ENCODE peak calls at places on chromosomes 1 and 21, in six cellular contexts. A is heart left ventricle, J is neural crest cell, B is stomach, T is GM13976, Q is cardiac fibroblast. R is an unnamed sample.

GRCh38 chr1:42240964-42241755 is 76.6 kb upstream of the GUCA2A start:
- DNase-seq in Q (peak), T (no peak), A (no peak), B (no peak), J (no peak), R (no peak)

GRCh38 chr1:91617242-91617837 is 116.7 kb downstream of the CDC7 start:
- DNase-seq in T (no peak), Q (no peak), A (peak), B (no peak), J (no peak), R (no peak)

GRCh38 chr1:86860020-86860419 is 53.9 kb downstream of the SELENOF start:
- DNase-seq in Q (no peak), J (no peak), T (no peak), A (no peak), B (no peak), R (no peak)

GRCh38 chr1:66395202-66396061 is 138.5 kb upstream of the SGIP1 start:
- DNase-seq in B (no peak), T (no peak), Q (peak), J (no peak), A (peak), R (no peak)

GRCh38 chr1:223831755-223832636 is 13.8 kb downstream of the TP53BP2 start:
- DNase-seq in B (no peak), T (no peak), J (no peak), Q (peak), A (no peak), R (no peak)

GRCh38 chr1:83763281-83764095 is 235.4 kb downstream of the TTLL7 start:
- DNase-seq in T (no peak), Q (no peak), B (no peak), J (no peak), A (no peak), R (no peak)

GRCh38 chr1:235253219-235253640 is 74.7 kb downstream of the ARID4B start:
- DNase-seq in J (peak), Q (peak), B (peak), A (peak), T (peak), R (peak)

GRCh38 chr1:154736840-154737239 is 128.9 kb upstream of the ADAR start:
- DNase-seq in Q (peak), A (no peak), J (no peak), T (no peak), B (no peak), R (no peak)

GRCh38 chr1:209873067-209873810 is 45.5 kb downstream of the UTP25 start:
- DNase-seq in A (no peak), T (no peak), B (no peak), J (no peak), Q (peak), R (no peak)

GRCh38 chr1:200231787-200232222 is 178.0 kb downstream of the ZNF281 start:
- DNase-seq in B (no peak), Q (no peak), J (no peak), T (no peak), A (no peak), R (no peak)

GRCh38 chr1:184982002-184982954 is 8.0 kb upstream of the NIBAN1 start:
- DNase-seq in T (peak), J (peak), A (peak), B (peak), Q (peak), R (peak)

GRCh38 chr1:6970256-6970655 is 185.0 kb downstream of the CAMTA1 start:
- DNase-seq in T (no peak), A (no peak), J (no peak), Q (no peak), B (no peak), R (no peak)

GRCh38 chr1:56194911-56195310 is 384.5 kb downstream of the PLPP3 start:
- DNase-seq in Q (peak), T (no peak), A (no peak), B (no peak), J (no peak), R (no peak)

GRCh38 chr21:25970254-25970930 is 200.2 kb downstream of the APP start:
- DNase-seq in T (no peak), A (peak), Q (peak), J (no peak), B (no peak), R (no peak)

GRCh38 chr1:27726173-27726793 is 522 bp downstream of the FAM76A start:
- DNase-seq in T (peak), J (peak), B (peak), Q (peak), A (peak), R (peak)

GRCh38 chr1:83102630-83103071 is 896.3 kb downstream of the TTLL7 start:
- DNase-seq in Q (no peak), A (no peak), B (no peak), T (no peak), J (no peak), R (no peak)

GRCh38 chr21:35664683-35665082 is 395.6 kb downstream of the SETD4 start:
- DNase-seq in A (no peak), B (no peak), J (no peak), Q (no peak), T (peak), R (peak)

GRCh38 chr1:183783896-183784637 is 20.9 kb upstream of the RGL1 start:
- DNase-seq in B (peak), J (no peak), T (no peak), A (peak), Q (peak), R (no peak)

GRCh38 chr1:61083014-61083798 is 845 bp downstream of the NFIA start:
- DNase-seq in A (peak), J (no peak), B (peak), Q (peak), T (no peak), R (peak)

GRCh38 chr1:98296681-98297080 is 364.8 kb upstream of the SNX7 start:
- DNase-seq in Q (no peak), B (no peak), J (no peak), T (no peak), A (no peak), R (no peak)

GRCh38 chr1:4837752-4838151 is 183.3 kb downstream of the AJAP1 start:
- DNase-seq in A (no peak), Q (no peak), T (no peak), J (no peak), B (no peak), R (no peak)

GRCh38 chr1:163055005-163055404 is 14.2 kb upstream of the RGS4 start:
- DNase-seq in A (no peak), J (no peak), Q (no peak), B (no peak), T (no peak), R (no peak)

GRCh38 chr1:248813546-248813945 is 12.2 kb downstream of the SH3BP5L start:
- DNase-seq in Q (no peak), T (no peak), B (no peak), J (no peak), A (no peak), R (no peak)

GRCh38 chr1:11768821-11769220 is 6.8 kb downstream of the C1orf167 start:
- DNase-seq in A (no peak), J (no peak), Q (no peak), B (no peak), T (no peak), R (no peak)

GRCh38 chr1:211485480-211485857 is 6.5 kb downstream of the RD3 start:
- DNase-seq in A (peak), J (no peak), B (no peak), T (no peak), Q (no peak), R (no peak)

GRCh38 chr1:91828583-91829281 is 57.2 kb downstream of the TGFBR3 start:
- DNase-seq in Q (no peak), A (no peak), T (no peak), B (no peak), J (no peak), R (no peak)

GRCh38 chr1:3292868-3293562 is 161.4 kb upstream of the ARHGEF16 start:
- DNase-seq in B (no peak), A (no peak), T (no peak), Q (no peak), J (no peak), R (no peak)

GRCh38 chr1:3295846-3296245 is 158.6 kb upstream of the ARHGEF16 start:
- DNase-seq in B (no peak), J (no peak), A (no peak), Q (no peak), T (no peak), R (no peak)

GRCh38 chr1:3292051-3292722 is 162.3 kb upstream of the ARHGEF16 start:
- DNase-seq in J (no peak), B (no peak), Q (no peak), A (peak), T (no peak), R (no peak)

GRCh38 chr1:3294450-3294849 is 160.0 kb upstream of the ARHGEF16 start:
- DNase-seq in T (no peak), J (no peak), Q (no peak), B (no peak), A (no peak), R (no peak)

GRCh38 chr1:3293563-3294080 is 160.8 kb upstream of the ARHGEF16 start:
- DNase-seq in J (no peak), A (no peak), T (no peak), B (no peak), Q (no peak), R (no peak)
- TF ChIP-seq CTCF in J (no peak), A (no peak), T (no peak), B (no peak), Q (no peak), R (no peak)

GRCh38 chr21:39712976-39713375 is 32.0 kb upstream of the IGSF5 start:
- DNase-seq in A (no peak), Q (no peak), T (no peak), B (no peak), J (no peak), R (no peak)
- TF ChIP-seq CTCF in A (no peak), Q (no peak), T (no peak), B (no peak), J (peak), R (no peak)

GRCh38 chr21:14725219-14725618 is 179.1 kb upstream of the SAMSN1 start:
- DNase-seq in Q (no peak), J (no peak), A (no peak), T (no peak), B (no peak), R (no peak)

GRCh38 chr21:14718957-14719356 is 172.8 kb upstream of the SAMSN1 start:
- DNase-seq in Q (no peak), A (no peak), T (no peak), B (no peak), J (no peak), R (no peak)

DNA sequence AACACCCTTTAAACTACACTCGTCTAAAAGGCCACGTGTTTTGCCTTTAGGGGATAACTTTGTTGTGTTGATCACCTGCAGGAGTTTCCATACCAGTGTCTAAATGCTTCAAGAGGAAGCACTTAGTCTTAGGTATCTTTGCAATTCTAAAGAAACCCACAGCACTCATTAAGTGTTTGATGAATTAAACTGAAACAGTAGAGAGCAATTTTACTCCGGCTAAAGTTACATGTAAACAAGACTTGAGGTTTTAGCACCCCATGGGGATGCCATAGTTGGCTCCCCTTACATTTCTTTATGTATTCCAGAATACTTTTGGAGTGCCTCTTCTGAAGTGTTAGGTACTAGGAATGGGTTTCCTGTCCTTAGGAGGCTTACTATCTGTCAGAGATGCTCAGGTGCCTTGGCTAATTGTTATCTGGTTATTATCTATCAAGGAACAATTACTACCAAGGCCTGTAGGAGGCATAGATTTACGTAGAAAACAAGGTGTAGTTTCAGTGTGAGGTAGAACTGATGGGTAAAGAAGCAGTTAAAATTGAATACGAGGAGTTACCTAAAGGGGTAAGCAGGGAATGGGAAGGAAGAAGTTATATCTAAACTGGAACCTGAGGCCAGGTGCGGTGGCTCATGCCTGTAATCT is 176.8 kb upstream of the SAMSN1 start:
- DNase-seq in J (no peak), Q (no peak), B (no peak), T (no peak), A (no peak), R (no peak)
- TF ChIP-seq CTCF in J (no peak), Q (no peak), B (no peak), T (no peak), A (no peak), R (no peak)

DNA sequence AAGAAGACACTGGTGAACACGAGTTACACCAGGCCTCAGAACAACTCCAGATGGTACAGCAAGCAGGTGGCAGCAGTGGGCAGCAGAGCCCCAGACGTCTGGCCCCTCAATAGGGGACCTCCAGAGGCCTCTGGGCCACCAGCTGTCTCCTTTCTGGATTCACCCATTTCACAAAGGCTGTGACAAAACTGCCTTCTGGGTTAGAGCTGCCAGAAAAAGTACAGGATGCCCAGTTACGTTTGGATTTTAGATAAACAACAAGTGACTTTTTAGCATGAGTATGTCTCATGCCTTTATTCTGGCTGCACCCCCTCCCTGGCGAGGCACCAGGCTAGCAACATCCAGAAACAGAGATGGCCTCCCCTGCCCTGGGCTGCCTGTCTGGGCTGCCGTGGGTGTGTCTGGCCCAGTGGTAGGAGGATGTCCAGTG is 30.1 kb downstream of the ITPKB start:
- DNase-seq in A (no peak), B (no peak), Q (no peak), T (no peak), J (no peak), R (no peak)
- TF ChIP-seq CTCF in A (no peak), B (no peak), Q (no peak), T (no peak), J (no peak), R (no peak)

GRCh38 chr21:38888956-38889605 is 83.4 kb downstream of the ETS2 start:
- DNase-seq in B (no peak), J (no peak), A (no peak), Q (no peak), T (no peak), R (no peak)
- TF ChIP-seq CTCF in B (no peak), J (no peak), A (no peak), Q (no peak), T (no peak), R (no peak)

DNA sequence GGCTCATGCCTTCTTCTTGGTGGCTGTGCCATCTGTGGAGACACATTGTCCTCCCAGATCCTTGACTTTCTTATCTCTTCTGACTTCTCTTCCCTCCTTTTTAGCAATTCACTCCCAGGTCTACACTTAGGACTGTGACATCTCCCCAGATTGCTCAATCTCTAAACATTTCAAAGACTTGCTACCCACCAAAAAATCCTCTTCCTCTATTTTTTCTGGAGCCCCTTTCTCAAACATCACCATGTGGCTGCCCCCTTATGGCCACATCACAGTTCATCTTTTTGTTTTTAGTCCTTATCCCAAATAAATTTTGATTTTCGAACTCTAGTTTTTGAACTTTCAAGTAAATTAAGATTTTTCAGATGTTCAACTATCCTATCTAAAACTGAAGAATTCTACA is 148.6 kb upstream of the HOOK1 start:
- DNase-seq in T (no peak), Q (no peak), B (no peak), A (no peak), J (no peak), R (no peak)
- TF ChIP-seq CTCF in T (no peak), Q (peak), B (no peak), A (no peak), J (no peak), R (peak)

GRCh38 chr1:182720465-182720864 is 36.1 kb upstream of the RGS8 start:
- DNase-seq in Q (peak), J (no peak), A (no peak), T (no peak), B (no peak), R (no peak)
- TF ChIP-seq CTCF in Q (peak), J (peak), A (no peak), T (no peak), B (no peak), R (no peak)

DNA sequence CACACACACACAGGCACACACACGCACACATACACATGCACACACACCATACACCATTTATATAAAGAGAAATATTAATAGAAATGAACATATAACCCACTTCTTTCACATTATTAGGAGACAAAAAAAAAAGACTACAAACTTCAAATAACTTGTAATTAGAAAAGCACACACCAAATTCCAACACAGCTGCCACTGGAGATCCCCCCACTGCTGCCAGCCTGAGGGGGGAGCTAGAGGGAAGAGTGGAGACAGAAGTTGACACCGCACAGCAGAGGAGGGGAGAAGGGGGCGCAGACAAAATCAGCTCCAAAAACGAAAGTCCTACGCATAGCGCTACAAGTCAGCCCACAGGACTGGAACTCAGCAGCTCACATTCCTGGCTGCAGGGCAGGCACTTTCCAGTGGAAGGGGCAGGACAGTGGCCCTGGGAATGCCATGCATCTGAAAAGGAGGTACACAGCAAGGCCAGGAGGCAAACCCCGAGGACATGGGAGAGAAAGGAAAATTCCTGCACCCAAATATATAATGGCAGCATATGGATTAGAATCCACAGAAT is 36.5 kb downstream of the LGALS8 start:
- DNase-seq in B (no peak), J (no peak), T (no peak), Q (no peak), A (no peak), R (no peak)
- TF ChIP-seq CTCF in B (no peak), J (no peak), T (no peak), Q (peak), A (no peak), R (no peak)

DNA sequence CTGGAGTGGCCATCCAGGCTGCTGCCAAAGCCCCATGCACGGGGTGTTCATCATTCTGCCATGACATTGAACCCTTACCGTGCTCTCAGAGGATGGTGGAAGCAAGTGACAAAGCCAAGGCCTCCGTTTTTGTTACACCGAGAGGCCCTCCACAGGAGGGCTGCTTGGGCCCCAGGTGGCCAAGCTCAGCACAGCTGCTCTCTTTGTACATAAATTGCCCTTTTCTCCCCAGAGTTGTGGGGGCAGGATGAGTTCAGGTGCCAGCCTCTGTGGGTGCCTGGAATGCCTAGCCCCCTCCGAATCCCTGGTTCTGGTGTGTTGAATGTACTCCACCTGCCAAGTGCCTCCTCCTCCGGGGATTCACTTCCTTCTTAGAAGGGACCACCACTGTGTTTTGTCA is 7.1 kb upstream of the ACOT11 start:
- DNase-seq in B (no peak), J (no peak), Q (no peak), A (no peak), T (no peak), R (no peak)
- TF ChIP-seq CTCF in B (no peak), J (no peak), Q (no peak), A (no peak), T (no peak), R (no peak)

DNA sequence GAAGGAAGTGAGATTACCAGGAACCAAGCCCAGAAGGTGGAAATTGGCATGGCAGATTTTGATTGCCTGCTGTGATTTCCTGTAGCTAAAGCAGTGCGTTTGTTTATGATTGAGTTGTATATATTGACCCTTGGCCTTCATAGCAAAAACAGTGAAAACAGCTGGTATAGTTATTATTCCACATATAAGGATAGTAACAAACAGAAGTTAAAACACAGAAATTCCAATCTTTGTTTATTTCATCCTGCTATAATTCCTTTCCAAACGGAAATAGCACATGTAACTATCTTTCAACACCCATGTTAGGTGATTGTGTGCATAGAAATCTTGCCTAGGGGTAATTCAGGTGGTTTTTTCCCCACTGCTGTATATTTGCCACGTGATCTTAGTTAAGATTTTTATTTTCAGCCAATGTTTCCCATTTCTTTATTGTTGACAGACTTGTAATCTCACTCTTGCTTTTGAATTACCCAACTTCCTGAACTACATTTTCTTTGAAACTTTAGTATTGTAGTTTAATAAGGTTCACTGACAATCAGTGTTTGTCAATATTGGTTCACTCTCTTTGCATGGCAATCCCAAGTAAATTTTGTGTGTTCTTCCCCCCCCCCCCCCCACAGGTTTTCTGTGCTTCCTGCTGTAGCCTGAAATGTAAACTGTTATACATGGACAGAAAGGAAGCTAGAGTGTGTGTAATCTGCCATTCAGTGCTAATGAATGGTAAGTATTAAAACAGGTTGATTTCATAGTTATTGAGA is 102.7 kb downstream of the CC2D1B start:
- DNase-seq in J (no peak), B (no peak), Q (no peak), T (no peak), A (no peak), R (no peak)
- TF ChIP-seq CTCF in J (no peak), B (no peak), Q (no peak), T (no peak), A (no peak), R (no peak)